ENCODE peak calls at places on chromosomes 6 and 20, in six cellular contexts. D is CD4-positive, CD25-positive, alpha-beta regulatory T cell; J is astrocyte; F is CD8-positive, alpha-beta memory T cell; Q is adipocyte; B is pancreas. E is an unnamed sample.

GRCh38 chr6:131937703-131938631 is 13.2 kb downstream of the CCN2 start:
- DNase-seq in D (no peak), J (peak; percentile 45), F (no peak), Q (peak; percentile 52), B (no peak), E (no peak)

GRCh38 chr20:3572151-3572550 is 91.0 kb downstream of the GFRA4 start:
- DNase-seq in D (no peak), J (peak; percentile 8), F (no peak), Q (no peak), B (no peak), E (no peak)

GRCh38 chr20:25676164-25676809 is 20.4 kb downstream of the ZNF337 start:
- DNase-seq in D (no peak), J (peak; percentile 73), F (no peak), Q (peak; percentile 62), B (no peak), E (no peak)

GRCh38 chr20:1674361-1674760 is 16.8 kb upstream of the SIRPG start:
- DNase-seq in D (peak; percentile 30), J (no peak), F (peak; percentile 39), Q (no peak), B (no peak), E (no peak)

GRCh38 chr20:37567671-37568588 is 40.3 kb upstream of the BLCAP start:
- DNase-seq in D (no peak), J (no peak), F (no peak), Q (peak; percentile 26), B (no peak), E (peak; percentile 9)

GRCh38 chr6:12196326-12196936 is 93.7 kb upstream of the EDN1 start:
- DNase-seq in D (no peak), J (peak; percentile 83), F (no peak), Q (peak; percentile 2), B (no peak), E (no peak)

GRCh38 chr6:32752580-32752979 is 10.8 kb downstream of the HLA-DQB2 start:
- DNase-seq in D (no peak), J (no peak), F (no peak), Q (no peak), B (no peak), E (no peak)

GRCh38 chr6:110643175-110643574 is 166.8 kb upstream of the SLC22A16 start:
- DNase-seq in D (no peak), J (peak; percentile 34), F (no peak), Q (no peak), B (no peak), E (no peak)

GRCh38 chr20:41011551-41012067 is 17.0 kb upstream of the TOP1 start:
- DNase-seq in D (no peak), J (no peak), F (no peak), Q (no peak), B (no peak), E (no peak)

GRCh38 chr6:159098636-159099106 is 53.9 kb upstream of the TAGAP start:
- DNase-seq in D (peak; percentile 62), J (no peak), F (peak; percentile 85), Q (no peak), B (no peak), E (peak; percentile 20)

GRCh38 chr20:19777981-19778380 is 19.9 kb downstream of the RIN2 start:
- DNase-seq in D (no peak), J (no peak), F (no peak), Q (peak; percentile 17), B (no peak), E (no peak)

GRCh38 chr20:48609491-48609978 is 218.3 kb downstream of the PREX1 start:
- DNase-seq in D (no peak), J (no peak), F (no peak), Q (no peak), B (no peak), E (no peak)

GRCh38 chr20:6994452-6994851 is 227.0 kb downstream of the BMP2 start:
- DNase-seq in D (no peak), J (peak; percentile 77), F (no peak), Q (no peak), B (no peak), E (no peak)

GRCh38 chr6:25472314-25472713 is 179.7 kb upstream of the SCGN start:
- DNase-seq in D (no peak), J (no peak), F (no peak), Q (no peak), B (no peak), E (no peak)

GRCh38 chr6:154872605-154873004 is 122.5 kb upstream of the TIAM2 start:
- DNase-seq in D (no peak), J (no peak), F (no peak), Q (no peak), B (no peak), E (no peak)

GRCh38 chr20:47501483-47502270 is at the start of gene NCOA3:
- DNase-seq in D (peak; percentile 80), J (peak; percentile 87), F (peak; percentile 87), Q (peak; percentile 95), B (peak; percentile 97), E (peak; percentile 98)

GRCh38 chr6:128655978-128656498 is 135.6 kb upstream of the PTPRK start:
- DNase-seq in D (no peak), J (peak; percentile 96), F (no peak), Q (peak; percentile 70), B (no peak), E (no peak)

GRCh38 chr6:73923899-73924485 is 228.0 kb downstream of the CD109 start:
- DNase-seq in D (no peak), J (no peak), F (no peak), Q (peak; percentile 23), B (no peak), E (no peak)

GRCh38 chr6:117624869-117625481 is 22.7 kb upstream of the GOPC start:
- DNase-seq in D (no peak), J (no peak), F (no peak), Q (no peak), B (no peak), E (no peak)

DNA sequence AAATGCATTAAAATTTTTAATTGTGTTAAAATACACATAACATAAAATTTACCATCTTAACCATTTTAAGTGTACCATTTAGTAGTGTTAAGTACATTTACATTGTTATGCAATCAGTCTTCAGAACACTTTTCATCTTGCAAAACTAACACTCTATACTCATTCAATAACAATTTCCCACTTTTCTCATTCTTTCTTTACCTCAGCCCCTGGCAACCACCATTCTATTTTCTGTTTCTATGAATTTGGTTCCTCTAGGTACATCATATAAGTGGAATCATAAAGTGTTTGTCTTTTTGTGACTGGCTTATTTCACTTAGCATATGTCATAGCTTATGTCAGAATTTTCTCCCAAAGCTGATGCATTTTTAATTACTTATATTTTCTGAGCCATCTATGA is 32.2 kb downstream of the PCMT1 start:
- DNase-seq in D (no peak), J (no peak), F (no peak), Q (no peak), B (no peak), E (no peak)
- H3K36me3 ChIP-seq in D (peaks cover 30% of the 10 kb centered on the region), J (peaks cover 8% of the 10 kb centered on the region), F (peaks cover 3% of the 10 kb centered on the region), Q (peaks cover 43% of the 10 kb centered on the region), B (no peaks in the 10 kb centered on the region), E (peaks cover 7% of the 10 kb centered on the region)

DNA sequence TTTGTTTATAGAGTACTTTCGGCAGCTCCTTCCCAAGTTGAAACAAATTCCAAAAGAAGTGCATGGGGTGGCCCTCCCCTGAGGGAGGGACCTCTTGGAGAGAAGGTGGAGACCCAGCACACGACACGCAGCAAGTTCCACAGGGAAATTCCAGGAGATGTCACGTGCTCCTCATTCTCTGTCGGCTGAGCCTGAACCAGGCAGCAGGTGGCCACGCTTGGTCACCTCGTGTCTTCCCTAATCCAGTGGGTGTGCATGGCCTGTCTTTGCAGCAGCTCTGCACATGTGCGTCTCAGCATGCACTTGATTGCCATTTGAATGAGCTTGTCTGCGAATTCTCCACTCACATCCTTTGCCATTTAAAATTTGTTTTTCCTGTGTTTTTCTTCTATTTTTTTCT is 357.4 kb downstream of the CDH4 start:
- DNase-seq in D (no peak), J (no peak), F (no peak), Q (no peak), B (no peak), E (no peak)
- H3K36me3 ChIP-seq in D (no peaks in the 10 kb centered on the region), J (no peaks in the 10 kb centered on the region), F (no peaks in the 10 kb centered on the region), Q (no peaks in the 10 kb centered on the region), B (no peaks in the 10 kb centered on the region), E (no peaks in the 10 kb centered on the region)

DNA sequence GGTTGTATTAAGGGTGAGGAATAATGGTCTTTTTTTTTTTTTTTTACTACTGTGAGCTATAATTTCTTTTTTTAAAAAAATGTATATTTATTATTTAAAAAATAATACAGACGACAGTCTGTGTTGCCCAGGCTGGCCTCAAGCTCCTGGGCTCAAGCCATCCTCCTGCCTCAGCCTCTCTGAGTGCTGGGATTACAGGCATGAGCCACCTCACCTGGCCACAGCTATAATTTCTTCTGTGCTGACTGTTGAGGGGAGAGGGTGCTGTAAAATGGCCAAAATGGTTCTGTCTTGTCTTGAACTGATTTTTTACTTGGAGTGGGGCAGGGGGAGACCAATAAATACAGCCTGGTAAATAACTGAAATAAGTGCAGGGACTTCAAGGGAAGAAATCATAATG is 3.6 kb downstream of the SRSF3 start:
- DNase-seq in D (no peak), J (no peak), F (no peak), Q (no peak), B (no peak), E (no peak)
- H3K36me3 ChIP-seq in D (peaks cover 63% of the 10 kb centered on the region), J (peaks cover 65% of the 10 kb centered on the region), F (peaks cover 59% of the 10 kb centered on the region), Q (peaks cover 70% of the 10 kb centered on the region), B (peaks cover 45% of the 10 kb centered on the region), E (no peaks in the 10 kb centered on the region)

GRCh38 chr20:13525225-13525940 is 113.3 kb downstream of the TASP1 start:
- DNase-seq in D (no peak), J (peak; percentile 75), F (no peak), Q (peak; percentile 81), B (no peak), E (no peak)
- H3K36me3 ChIP-seq in D (peaks cover 30% of the 10 kb centered on the region), J (no peaks in the 10 kb centered on the region), F (peaks cover 15% of the 10 kb centered on the region), Q (peaks cover 16% of the 10 kb centered on the region), B (no peaks in the 10 kb centered on the region), E (no peaks in the 10 kb centered on the region)

GRCh38 chr20:34495928-34496327 is 20.3 kb upstream of the DYNLRB1 start:
- DNase-seq in D (no peak), J (no peak), F (no peak), Q (no peak), B (no peak), E (no peak)

GRCh38 chr20:34493646-34494045 is 22.6 kb upstream of the DYNLRB1 start:
- DNase-seq in D (no peak), J (no peak), F (no peak), Q (no peak), B (no peak), E (no peak)

GRCh38 chr20:34491226-34491931 is 24.8 kb upstream of the DYNLRB1 start:
- DNase-seq in D (no peak), J (no peak), F (no peak), Q (no peak), B (no peak), E (no peak)

GRCh38 chr20:34495307-34495706 is 20.9 kb upstream of the DYNLRB1 start:
- DNase-seq in D (no peak), J (no peak), F (no peak), Q (no peak), B (no peak), E (no peak)

GRCh38 chr20:34491932-34492509 is 24.2 kb upstream of the DYNLRB1 start:
- DNase-seq in D (no peak), J (no peak), F (no peak), Q (no peak), B (no peak), E (no peak)
- H3K36me3 ChIP-seq in D (peaks cover 71% of the 10 kb centered on the region), J (peaks cover 63% of the 10 kb centered on the region), F (peaks cover 38% of the 10 kb centered on the region), Q (peaks cover 96% of the 10 kb centered on the region), B (peaks cover 7% of the 10 kb centered on the region), E (no peaks in the 10 kb centered on the region)

E was measured in testis.